ENCODE peak calls at places on chromosomes 13 and 19, in five cellular contexts. J is tibial nerve, I is breast epithelium, W is Peyer's patch, F is A549. E is an unnamed sample.

GRCh38 chr19:17889609-17890214 is 18.0 kb downstream of the SLC5A5 start:
- DNase-seq in J (no peak), I (no peak), W (no peak), F (peak), E (no peak)

GRCh38 chr13:69458013-69458412 is 649.6 kb upstream of the ATXN8OS start:
- DNase-seq in J (no peak), I (no peak), W (no peak), F (no peak), E (no peak)

GRCh38 chr13:98216135-98216565 is 39.1 kb upstream of the RNF113B start:
- DNase-seq in J (no peak), I (no peak), W (no peak), F (peak), E (no peak)

GRCh38 chr19:46697142-46697960 is 19.6 kb downstream of the PRKD2 start:
- DNase-seq in J (peak), I (no peak), W (peak), F (peak), E (peak)

GRCh38 chr19:39413903-39414608 is 1.6 kb downstream of the PLEKHG2 start:
- DNase-seq in J (no peak), I (no peak), W (no peak), F (peak), E (peak)

GRCh38 chr13:108263961-108264360 is 5.6 kb upstream of the TNFSF13B start:
- DNase-seq in J (no peak), I (no peak), W (no peak), F (no peak), E (no peak)

GRCh38 chr19:3028305-3029069 is 593 bp downstream of the TLE2 start:
- DNase-seq in J (no peak), I (peak), W (no peak), F (no peak), E (no peak)

GRCh38 chr13:77521194-77521593 is 14.3 kb upstream of the SCEL start:
- DNase-seq in J (no peak), I (no peak), W (no peak), F (peak), E (no peak)

GRCh38 chr19:35295792-35296462 is 4.0 kb downstream of the MAG start:
- DNase-seq in J (no peak), I (no peak), W (peak), F (no peak), E (no peak)

GRCh38 chr19:18220632-18221275 is 5.5 kb downstream of the PDE4C start:
- DNase-seq in J (no peak), I (no peak), W (no peak), F (no peak), E (no peak)

GRCh38 chr19:46714523-46715106 is 2.3 kb downstream of the PRKD2 start:
- DNase-seq in J (no peak), I (no peak), W (no peak), F (no peak), E (no peak)

GRCh38 chr19:38361633-38362075 is 12.7 kb upstream of the PSMD8 start:
- DNase-seq in J (peak), I (peak), W (peak), F (peak), E (peak)

GRCh38 chr13:87376081-87376480 is 295.1 kb upstream of the SLITRK5 start:
- DNase-seq in J (no peak), I (no peak), W (no peak), F (no peak), E (no peak)

DNA sequence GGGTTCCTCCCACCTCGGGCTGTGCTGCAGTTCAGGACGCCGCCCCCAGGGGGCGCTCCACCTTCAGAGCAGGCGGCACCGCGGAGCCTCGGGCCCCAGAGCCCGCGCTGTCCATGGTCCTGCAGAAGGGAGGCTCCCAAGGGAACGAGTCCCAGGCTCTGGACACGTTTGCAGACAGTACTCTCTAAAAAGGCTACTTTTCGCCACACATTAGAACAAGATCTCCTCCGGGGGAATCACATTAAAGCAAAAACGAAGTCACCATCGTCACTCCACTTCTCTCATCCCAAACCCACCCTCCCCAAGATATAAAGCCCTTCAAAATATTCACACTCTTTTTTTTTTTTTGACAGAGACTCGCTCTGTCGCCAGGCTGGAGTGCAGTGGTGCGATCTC is 4.6 kb upstream of the SIGLEC10 start:
- DNase-seq in J (peak), I (peak), W (peak), F (peak), E (peak)
- TF ChIP-seq CTCF in J (peak), I (no peak), W (peak), F (peak), E (peak)

GRCh38 chr19:55598719-55599467 is 424 bp downstream of the FIZ1 start:
- DNase-seq in J (peak), I (peak), W (peak), F (peak), E (peak)

GRCh38 chr19:55598034-55598433 is 1.3 kb downstream of the FIZ1 start:
- DNase-seq in J (no peak), I (no peak), W (peak), F (no peak), E (no peak)

GRCh38 chr19:55600336-55601028 is 394 bp downstream of the ZNF524 start:
- DNase-seq in J (no peak), I (peak), W (peak), F (peak), E (peak)

GRCh38 chr19:55601127-55601526 is 1.0 kb downstream of the ZNF524 start:
- DNase-seq in J (no peak), I (no peak), W (no peak), F (no peak), E (no peak)

GRCh38 chr19:55599468-55600335 is at the start of the genes FIZ1 and ZNF524:
- DNase-seq in J (peak), I (peak), W (peak), F (peak), E (peak)
- TF ChIP-seq POLR2A in J (no peak), I (no peak), W (no peak), F (peak), E (no peak)

DNA sequence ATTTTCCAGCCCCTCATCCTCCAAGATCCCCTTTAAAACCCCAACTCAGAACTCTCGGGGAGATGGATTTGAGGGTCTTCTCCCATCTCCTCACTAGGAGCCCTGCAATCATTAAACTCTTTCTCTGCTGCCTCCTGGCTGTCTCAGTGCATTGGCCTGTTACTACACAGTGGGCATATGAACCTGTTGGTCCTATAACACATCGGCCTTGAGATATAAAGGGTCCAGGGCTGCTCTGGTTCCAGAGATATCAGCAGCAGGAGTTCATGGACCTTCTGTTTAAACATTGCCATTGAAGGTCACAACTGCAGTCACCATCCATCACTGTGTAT is 3.8 kb upstream of the METTL21C start:
- DNase-seq in J (no peak), I (no peak), W (no peak), F (no peak), E (no peak)
- TF ChIP-seq CTCF in J (no peak), I (no peak), W (no peak), F (no peak), E (no peak)

DNA sequence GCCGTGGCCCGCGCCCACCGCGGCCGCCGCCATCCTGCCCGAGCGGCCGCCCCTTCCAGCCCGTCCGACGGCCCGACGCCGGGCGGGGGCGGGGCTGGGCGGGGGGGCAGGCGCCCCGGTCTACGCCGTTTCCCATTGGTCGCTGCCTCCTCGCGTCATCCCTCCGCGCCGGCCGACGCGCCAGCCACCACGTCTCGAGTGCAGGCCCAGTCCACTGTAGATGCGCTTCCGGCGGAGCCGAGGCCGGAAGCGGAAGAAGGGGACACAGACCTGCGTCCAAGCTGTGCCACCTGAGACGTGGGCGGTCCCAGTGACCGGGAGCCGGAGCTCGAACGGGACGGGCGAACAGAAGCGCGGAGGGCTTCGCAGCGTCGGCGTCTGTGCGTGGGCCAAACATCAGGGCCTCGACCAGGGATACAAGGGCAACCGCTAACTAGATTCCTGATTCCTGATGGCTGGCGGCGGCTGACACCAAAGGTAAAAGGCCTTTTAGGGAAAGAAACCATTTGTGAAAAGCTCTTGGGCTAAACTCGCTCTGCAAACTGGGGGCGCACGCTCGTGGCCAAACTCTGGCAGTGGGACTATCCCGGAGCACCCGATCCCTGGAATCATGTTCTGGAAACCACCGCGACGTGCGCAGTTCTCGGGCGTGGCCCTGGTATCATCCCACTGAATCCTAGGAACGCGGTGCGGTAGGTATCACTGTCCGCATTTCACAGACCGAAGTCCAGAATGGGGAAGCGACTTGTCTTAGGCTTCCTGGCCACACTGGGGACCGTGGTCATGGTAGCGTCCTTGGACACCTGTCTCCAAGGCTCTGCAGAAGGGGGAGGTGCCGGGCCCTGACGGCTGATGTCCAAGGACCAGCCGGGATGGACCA is at the start of gene SLC35E1:
- DNase-seq in J (peak), I (peak), W (peak), F (peak), E (peak)
- TF ChIP-seq POLR2A in J (peak), I (peak), W (peak), F (peak), E (no peak)

GRCh38 chr13:24107955-24108614 is 52.4 kb upstream of the SPATA13 start:
- DNase-seq in J (no peak), I (no peak), W (no peak), F (no peak), E (no peak)
- TF ChIP-seq CTCF in J (no peak), I (no peak), W (no peak), F (no peak), E (no peak)

DNA sequence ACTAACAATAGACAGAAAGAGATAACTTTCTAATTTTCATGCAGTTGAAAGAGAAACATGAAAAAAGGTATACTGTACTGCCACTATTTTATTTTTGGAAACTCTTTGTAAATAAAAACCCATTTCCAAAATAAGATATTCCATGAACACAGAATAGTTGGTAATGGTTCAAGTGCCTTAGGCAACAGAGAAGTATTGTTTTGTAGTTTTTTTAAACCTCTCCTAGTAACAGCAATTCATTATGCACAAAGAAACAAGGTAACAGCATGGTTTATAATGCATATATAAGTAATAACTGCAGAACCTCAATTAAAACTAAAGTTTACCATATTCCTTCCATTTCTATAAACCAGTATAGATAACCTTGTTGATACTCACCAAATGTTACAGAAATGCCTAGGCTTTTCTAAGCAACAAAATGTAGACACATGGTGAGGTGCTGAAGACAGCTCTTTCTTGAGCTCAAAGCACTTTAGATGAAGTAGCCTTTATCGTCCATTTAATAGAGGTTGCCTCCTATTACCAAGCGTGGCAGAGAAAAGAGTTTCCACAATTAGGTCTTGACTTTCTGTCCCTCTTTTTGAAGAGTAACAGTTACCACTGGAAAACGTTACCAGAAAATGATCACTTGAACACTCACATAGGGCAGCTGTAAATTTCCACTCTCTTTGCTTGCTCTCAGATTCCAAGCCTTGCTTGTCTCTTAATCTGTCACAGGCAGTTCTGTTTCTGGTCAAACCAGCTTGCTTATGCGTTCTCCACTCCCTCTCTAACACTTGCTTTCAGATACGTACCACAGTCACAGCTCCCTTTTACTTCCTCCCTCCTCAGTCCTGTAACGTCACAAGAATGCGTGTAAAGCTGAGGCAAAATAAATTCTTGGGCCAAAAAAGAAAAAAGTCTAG is 42.9 kb downstream of the CAB39L start:
- DNase-seq in J (no peak), I (peak), W (no peak), F (no peak), E (peak)
- TF ChIP-seq POLR2A in J (peak), I (no peak), W (no peak), F (no peak), E (no peak)

GRCh38 chr13:80408270-80408669 is 67.3 kb upstream of the SPRY2 start:
- DNase-seq in J (no peak), I (no peak), W (no peak), F (no peak), E (no peak)
- TF ChIP-seq CTCF in J (no peak), I (no peak), W (no peak), F (no peak), E (no peak)

DNA sequence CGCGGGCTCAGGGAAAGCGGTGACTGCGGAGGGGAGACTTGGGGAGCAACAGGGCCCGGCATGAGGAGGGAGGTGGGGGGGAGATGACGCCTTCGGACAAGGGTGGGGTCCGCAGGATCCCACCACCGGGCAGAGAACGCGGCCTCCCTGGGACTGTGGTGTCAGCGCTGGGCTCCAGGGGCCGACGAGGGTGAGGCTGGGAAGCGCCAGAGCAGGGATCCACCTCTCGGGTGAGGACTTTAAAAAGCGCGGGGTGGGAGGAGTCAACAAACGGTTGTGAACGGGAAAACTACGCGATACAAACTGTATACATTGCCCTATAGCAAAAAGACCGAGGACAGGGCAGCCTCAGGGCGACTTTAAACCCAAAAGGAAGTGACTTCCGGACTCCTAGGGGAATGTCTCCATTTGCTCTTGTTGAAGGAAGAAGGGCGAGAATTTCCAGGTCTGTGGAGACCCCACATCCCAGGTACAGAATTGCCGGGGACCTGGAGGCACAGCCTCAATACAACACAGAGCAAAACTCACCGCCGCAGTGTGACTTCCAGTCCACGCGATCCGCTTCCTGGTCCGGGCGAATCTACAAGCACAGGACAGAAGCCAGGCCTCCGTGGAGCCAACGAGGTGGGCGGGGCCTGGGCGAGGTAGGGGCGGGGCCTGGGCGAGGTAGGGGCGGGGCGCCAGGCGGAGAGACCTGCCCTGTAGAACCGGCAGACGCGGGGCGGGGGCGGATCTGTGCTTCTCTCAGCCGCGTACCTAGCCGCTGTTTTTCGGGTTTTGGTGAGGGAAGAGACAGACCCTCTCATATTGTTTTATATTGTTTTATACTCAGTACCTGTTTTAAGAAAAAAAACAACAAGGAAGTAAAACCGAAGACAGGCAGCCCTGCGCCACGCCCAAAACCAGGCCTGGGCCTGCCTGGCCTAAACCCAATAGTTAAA is at the start of gene ZNF888:
- DNase-seq in J (peak), I (peak), W (peak), F (no peak), E (peak)
- TF ChIP-seq POLR2A in J (peak), I (peak), W (peak), F (no peak), E (no peak)